ENCODE peak calls at places on chromosomes 6 and 20, in six cellular contexts. One of them, this sample, is unnamed.

GRCh38 chr6:74249658-74250057 is 553.7 kb downstream of the CD109 start:
- DNase-seq in NCI-H1694: no peak
- DNase-seq in esophagus squamous epithelium: no peak
- DNase-seq in heart left ventricle: no peak
- DNase-seq in stimulated activated CD8-positive, alpha-beta memory T cell treated with anti-CD3 and anti-CD28 coated beads, Interleukin-15, amount 100 ng/mL, for 48 hours: no peak
- DNase-seq in activated CD8-positive, alpha-beta memory T cell treated with anti-CD3 and anti-CD28 coated beads for 4 hours: no peak
- DNase-seq in this sample: no peak

GRCh38 chr20:63844384-63845025 is 13.4 kb upstream of the ZBTB46 start:
- DNase-seq in stimulated activated CD8-positive, alpha-beta memory T cell treated with anti-CD3 and anti-CD28 coated beads, Interleukin-15, amount 100 ng/mL, for 48 hours: no peak
- DNase-seq in heart left ventricle: peak; percentile 61
- DNase-seq in esophagus squamous epithelium: no peak
- DNase-seq in NCI-H1694: no peak
- DNase-seq in activated CD8-positive, alpha-beta memory T cell treated with anti-CD3 and anti-CD28 coated beads for 4 hours: no peak
- DNase-seq in this sample: no peak

GRCh38 chr20:36919715-36920333 is 31.7 kb downstream of the SAMHD1 start:
- DNase-seq in esophagus squamous epithelium: no peak
- DNase-seq in stimulated activated CD8-positive, alpha-beta memory T cell treated with anti-CD3 and anti-CD28 coated beads, Interleukin-15, amount 100 ng/mL, for 48 hours: no peak
- DNase-seq in NCI-H1694: peak; percentile 25
- DNase-seq in heart left ventricle: no peak
- DNase-seq in activated CD8-positive, alpha-beta memory T cell treated with anti-CD3 and anti-CD28 coated beads for 4 hours: no peak
- DNase-seq in this sample: peak; percentile 35

GRCh38 chr20:23446505-23446904 is 6.2 kb downstream of the CST11 start:
- DNase-seq in NCI-H1694: peak; percentile 2
- DNase-seq in stimulated activated CD8-positive, alpha-beta memory T cell treated with anti-CD3 and anti-CD28 coated beads, Interleukin-15, amount 100 ng/mL, for 48 hours: no peak
- DNase-seq in esophagus squamous epithelium: no peak
- DNase-seq in heart left ventricle: peak; percentile 70
- DNase-seq in activated CD8-positive, alpha-beta memory T cell treated with anti-CD3 and anti-CD28 coated beads for 4 hours: no peak
- DNase-seq in this sample: peak; percentile 43

GRCh38 chr6:160330621-160331020 is 17.6 kb upstream of the SLC22A3 start:
- DNase-seq in NCI-H1694: no peak
- DNase-seq in stimulated activated CD8-positive, alpha-beta memory T cell treated with anti-CD3 and anti-CD28 coated beads, Interleukin-15, amount 100 ng/mL, for 48 hours: no peak
- DNase-seq in activated CD8-positive, alpha-beta memory T cell treated with anti-CD3 and anti-CD28 coated beads for 4 hours: no peak
- DNase-seq in heart left ventricle: no peak
- DNase-seq in esophagus squamous epithelium: no peak
- DNase-seq in this sample: no peak

GRCh38 chr20:46799781-46800180 is 90.3 kb downstream of the SLC2A10 start:
- DNase-seq in heart left ventricle: no peak
- DNase-seq in NCI-H1694: no peak
- DNase-seq in esophagus squamous epithelium: no peak
- DNase-seq in stimulated activated CD8-positive, alpha-beta memory T cell treated with anti-CD3 and anti-CD28 coated beads, Interleukin-15, amount 100 ng/mL, for 48 hours: no peak
- DNase-seq in activated CD8-positive, alpha-beta memory T cell treated with anti-CD3 and anti-CD28 coated beads for 4 hours: no peak
- DNase-seq in this sample: no peak

GRCh38 chr6:151058021-151058733 is 181.6 kb upstream of the AKAP12 start:
- DNase-seq in NCI-H1694: no peak
- DNase-seq in esophagus squamous epithelium: no peak
- DNase-seq in heart left ventricle: peak; percentile 72
- DNase-seq in stimulated activated CD8-positive, alpha-beta memory T cell treated with anti-CD3 and anti-CD28 coated beads, Interleukin-15, amount 100 ng/mL, for 48 hours: no peak
- DNase-seq in activated CD8-positive, alpha-beta memory T cell treated with anti-CD3 and anti-CD28 coated beads for 4 hours: no peak
- DNase-seq in this sample: no peak

GRCh38 chr6:15371151-15371550 is 125.3 kb downstream of the JARID2 start:
- DNase-seq in NCI-H1694: no peak
- DNase-seq in esophagus squamous epithelium: no peak
- DNase-seq in stimulated activated CD8-positive, alpha-beta memory T cell treated with anti-CD3 and anti-CD28 coated beads, Interleukin-15, amount 100 ng/mL, for 48 hours: no peak
- DNase-seq in activated CD8-positive, alpha-beta memory T cell treated with anti-CD3 and anti-CD28 coated beads for 4 hours: no peak
- DNase-seq in heart left ventricle: no peak
- DNase-seq in this sample: no peak

GRCh38 chr6:71510057-71510713 is 221.6 kb downstream of the OGFRL1 start:
- DNase-seq in activated CD8-positive, alpha-beta memory T cell treated with anti-CD3 and anti-CD28 coated beads for 4 hours: no peak
- DNase-seq in NCI-H1694: no peak
- DNase-seq in heart left ventricle: peak; percentile 57
- DNase-seq in stimulated activated CD8-positive, alpha-beta memory T cell treated with anti-CD3 and anti-CD28 coated beads, Interleukin-15, amount 100 ng/mL, for 48 hours: no peak
- DNase-seq in esophagus squamous epithelium: no peak
- DNase-seq in this sample: peak; percentile 56

GRCh38 chr6:73309784-73310502 is 44.1 kb downstream of the DPPA5 start:
- DNase-seq in esophagus squamous epithelium: no peak
- DNase-seq in NCI-H1694: no peak
- DNase-seq in activated CD8-positive, alpha-beta memory T cell treated with anti-CD3 and anti-CD28 coated beads for 4 hours: peak; percentile 24
- DNase-seq in heart left ventricle: peak; percentile 69
- DNase-seq in stimulated activated CD8-positive, alpha-beta memory T cell treated with anti-CD3 and anti-CD28 coated beads, Interleukin-15, amount 100 ng/mL, for 48 hours: peak; percentile 68
- DNase-seq in this sample: peak; percentile 26

GRCh38 chr6:111210074-111210729 is 122.9 kb downstream of the SLC16A10 start:
- DNase-seq in heart left ventricle: no peak
- DNase-seq in esophagus squamous epithelium: no peak
- DNase-seq in NCI-H1694: peak; percentile 40
- DNase-seq in activated CD8-positive, alpha-beta memory T cell treated with anti-CD3 and anti-CD28 coated beads for 4 hours: no peak
- DNase-seq in stimulated activated CD8-positive, alpha-beta memory T cell treated with anti-CD3 and anti-CD28 coated beads, Interleukin-15, amount 100 ng/mL, for 48 hours: no peak
- DNase-seq in this sample: no peak

GRCh38 chr6:136901212-136901784 is 20.8 kb upstream of the SLC35D3 start:
- DNase-seq in esophagus squamous epithelium: no peak
- DNase-seq in stimulated activated CD8-positive, alpha-beta memory T cell treated with anti-CD3 and anti-CD28 coated beads, Interleukin-15, amount 100 ng/mL, for 48 hours: no peak
- DNase-seq in NCI-H1694: no peak
- DNase-seq in activated CD8-positive, alpha-beta memory T cell treated with anti-CD3 and anti-CD28 coated beads for 4 hours: no peak
- DNase-seq in heart left ventricle: no peak
- DNase-seq in this sample: no peak

GRCh38 chr20:25529295-25529951 is 55.9 kb downstream of the NINL start:
- DNase-seq in activated CD8-positive, alpha-beta memory T cell treated with anti-CD3 and anti-CD28 coated beads for 4 hours: no peak
- DNase-seq in heart left ventricle: no peak
- DNase-seq in esophagus squamous epithelium: no peak
- DNase-seq in NCI-H1694: no peak
- DNase-seq in stimulated activated CD8-positive, alpha-beta memory T cell treated with anti-CD3 and anti-CD28 coated beads, Interleukin-15, amount 100 ng/mL, for 48 hours: no peak
- DNase-seq in this sample: no peak

GRCh38 chr6:167469655-167470054 is 144.8 kb downstream of the TTLL2 start:
- DNase-seq in activated CD8-positive, alpha-beta memory T cell treated with anti-CD3 and anti-CD28 coated beads for 4 hours: no peak
- DNase-seq in NCI-H1694: no peak
- DNase-seq in heart left ventricle: peak; percentile 74
- DNase-seq in esophagus squamous epithelium: no peak
- DNase-seq in stimulated activated CD8-positive, alpha-beta memory T cell treated with anti-CD3 and anti-CD28 coated beads, Interleukin-15, amount 100 ng/mL, for 48 hours: no peak
- DNase-seq in this sample: peak; percentile 69

GRCh38 chr6:163415620-163416379 is 1.3 kb downstream of the QKI start:
- DNase-seq in activated CD8-positive, alpha-beta memory T cell treated with anti-CD3 and anti-CD28 coated beads for 4 hours: no peak
- DNase-seq in stimulated activated CD8-positive, alpha-beta memory T cell treated with anti-CD3 and anti-CD28 coated beads, Interleukin-15, amount 100 ng/mL, for 48 hours: no peak
- DNase-seq in esophagus squamous epithelium: no peak
- DNase-seq in NCI-H1694: no peak
- DNase-seq in heart left ventricle: peak; percentile 79
- DNase-seq in this sample: peak; percentile 61

GRCh38 chr6:111989743-111990142 is 64.2 kb upstream of the CCN6 start:
- DNase-seq in stimulated activated CD8-positive, alpha-beta memory T cell treated with anti-CD3 and anti-CD28 coated beads, Interleukin-15, amount 100 ng/mL, for 48 hours: no peak
- DNase-seq in NCI-H1694: no peak
- DNase-seq in activated CD8-positive, alpha-beta memory T cell treated with anti-CD3 and anti-CD28 coated beads for 4 hours: no peak
- DNase-seq in esophagus squamous epithelium: no peak
- DNase-seq in heart left ventricle: no peak
- DNase-seq in this sample: no peak

GRCh38 chr20:37651932-37652331 is 41.9 kb upstream of the CTNNBL1 start:
- DNase-seq in NCI-H1694: no peak
- DNase-seq in activated CD8-positive, alpha-beta memory T cell treated with anti-CD3 and anti-CD28 coated beads for 4 hours: no peak
- DNase-seq in heart left ventricle: no peak
- DNase-seq in esophagus squamous epithelium: no peak
- DNase-seq in stimulated activated CD8-positive, alpha-beta memory T cell treated with anti-CD3 and anti-CD28 coated beads, Interleukin-15, amount 100 ng/mL, for 48 hours: peak; percentile 25
- DNase-seq in this sample: peak; percentile 26

GRCh38 chr20:56722042-56722441 is 92.9 kb downstream of the TFAP2C start:
- DNase-seq in esophagus squamous epithelium: no peak
- DNase-seq in activated CD8-positive, alpha-beta memory T cell treated with anti-CD3 and anti-CD28 coated beads for 4 hours: no peak
- DNase-seq in NCI-H1694: no peak
- DNase-seq in stimulated activated CD8-positive, alpha-beta memory T cell treated with anti-CD3 and anti-CD28 coated beads, Interleukin-15, amount 100 ng/mL, for 48 hours: no peak
- DNase-seq in heart left ventricle: no peak
- DNase-seq in this sample: no peak

GRCh38 chr6:138031850-138032249 is 75.4 kb downstream of the PERP start:
- DNase-seq in activated CD8-positive, alpha-beta memory T cell treated with anti-CD3 and anti-CD28 coated beads for 4 hours: no peak
- DNase-seq in esophagus squamous epithelium: no peak
- DNase-seq in stimulated activated CD8-positive, alpha-beta memory T cell treated with anti-CD3 and anti-CD28 coated beads, Interleukin-15, amount 100 ng/mL, for 48 hours: no peak
- DNase-seq in NCI-H1694: no peak
- DNase-seq in heart left ventricle: no peak
- DNase-seq in this sample: no peak

GRCh38 chr6:86707545-86708120 is 229.7 kb upstream of the HTR1E start:
- DNase-seq in esophagus squamous epithelium: no peak
- DNase-seq in heart left ventricle: no peak
- DNase-seq in NCI-H1694: no peak
- DNase-seq in stimulated activated CD8-positive, alpha-beta memory T cell treated with anti-CD3 and anti-CD28 coated beads, Interleukin-15, amount 100 ng/mL, for 48 hours: no peak
- DNase-seq in activated CD8-positive, alpha-beta memory T cell treated with anti-CD3 and anti-CD28 coated beads for 4 hours: no peak
- DNase-seq in this sample: no peak

GRCh38 chr6:28542440-28543293 is 17.0 kb downstream of the GPX5 start:
- DNase-seq in activated CD8-positive, alpha-beta memory T cell treated with anti-CD3 and anti-CD28 coated beads for 4 hours: no peak
- DNase-seq in NCI-H1694: peak; percentile 82
- DNase-seq in esophagus squamous epithelium: no peak
- DNase-seq in stimulated activated CD8-positive, alpha-beta memory T cell treated with anti-CD3 and anti-CD28 coated beads, Interleukin-15, amount 100 ng/mL, for 48 hours: peak; percentile 21
- DNase-seq in heart left ventricle: no peak
- DNase-seq in this sample: no peak

GRCh38 chr20:19531446-19531845 is 226.6 kb upstream of the RIN2 start:
- DNase-seq in activated CD8-positive, alpha-beta memory T cell treated with anti-CD3 and anti-CD28 coated beads for 4 hours: no peak
- DNase-seq in NCI-H1694: no peak
- DNase-seq in esophagus squamous epithelium: no peak
- DNase-seq in heart left ventricle: no peak
- DNase-seq in stimulated activated CD8-positive, alpha-beta memory T cell treated with anti-CD3 and anti-CD28 coated beads, Interleukin-15, amount 100 ng/mL, for 48 hours: no peak
- DNase-seq in this sample: no peak

GRCh38 chr20:3248993-3249347 is 10.0 kb upstream of the SLC4A11 start:
- DNase-seq in esophagus squamous epithelium: no peak
- DNase-seq in activated CD8-positive, alpha-beta memory T cell treated with anti-CD3 and anti-CD28 coated beads for 4 hours: no peak
- DNase-seq in NCI-H1694: no peak
- DNase-seq in heart left ventricle: no peak
- DNase-seq in stimulated activated CD8-positive, alpha-beta memory T cell treated with anti-CD3 and anti-CD28 coated beads, Interleukin-15, amount 100 ng/mL, for 48 hours: no peak
- DNase-seq in this sample: no peak

GRCh38 chr6:13988908-13989307 is 64.2 kb downstream of the RNF182 start:
- DNase-seq in esophagus squamous epithelium: no peak
- DNase-seq in stimulated activated CD8-positive, alpha-beta memory T cell treated with anti-CD3 and anti-CD28 coated beads, Interleukin-15, amount 100 ng/mL, for 48 hours: no peak
- DNase-seq in activated CD8-positive, alpha-beta memory T cell treated with anti-CD3 and anti-CD28 coated beads for 4 hours: no peak
- DNase-seq in NCI-H1694: no peak
- DNase-seq in heart left ventricle: no peak
- DNase-seq in this sample: no peak

GRCh38 chr6:79269877-79270276 is 35.4 kb upstream of the HMGN3 start:
- DNase-seq in heart left ventricle: no peak
- DNase-seq in NCI-H1694: no peak
- DNase-seq in esophagus squamous epithelium: no peak
- DNase-seq in stimulated activated CD8-positive, alpha-beta memory T cell treated with anti-CD3 and anti-CD28 coated beads, Interleukin-15, amount 100 ng/mL, for 48 hours: no peak
- DNase-seq in activated CD8-positive, alpha-beta memory T cell treated with anti-CD3 and anti-CD28 coated beads for 4 hours: no peak
- DNase-seq in this sample: peak; percentile 37

GRCh38 chr6:56757585-56757984 is 114.9 kb upstream of the DST start:
- DNase-seq in stimulated activated CD8-positive, alpha-beta memory T cell treated with anti-CD3 and anti-CD28 coated beads, Interleukin-15, amount 100 ng/mL, for 48 hours: no peak
- DNase-seq in esophagus squamous epithelium: no peak
- DNase-seq in heart left ventricle: no peak
- DNase-seq in activated CD8-positive, alpha-beta memory T cell treated with anti-CD3 and anti-CD28 coated beads for 4 hours: no peak
- DNase-seq in NCI-H1694: no peak
- DNase-seq in this sample: no peak